ENCODE peak calls at places on chromosome 22, in five cellular contexts. One of them, this sample, is unnamed.

GRCh38 chr22:17787159-17788022 is 13.1 kb upstream of the BID start:
- DNase-seq in colonic mucosa: no peak
- DNase-seq in neural progenitor cell: no peak
- DNase-seq in fibroblast of villous mesenchyme: no peak
- DNase-seq in left ventricle myocardium inferior: no peak
- DNase-seq in this sample: no peak

GRCh38 chr22:46737105-46737975 is 712 bp downstream of the CERK start:
- DNase-seq in left ventricle myocardium inferior: peak
- DNase-seq in colonic mucosa: no peak
- DNase-seq in fibroblast of villous mesenchyme: peak
- DNase-seq in neural progenitor cell: peak
- DNase-seq in this sample: no peak

GRCh38 chr22:47080100-47080499 is 317.6 kb downstream of the TBC1D22A start:
- DNase-seq in left ventricle myocardium inferior: no peak
- DNase-seq in colonic mucosa: no peak
- DNase-seq in neural progenitor cell: no peak
- DNase-seq in fibroblast of villous mesenchyme: no peak
- DNase-seq in this sample: no peak

GRCh38 chr22:37525073-37525745 is 6.0 kb upstream of the CARD10 start:
- DNase-seq in neural progenitor cell: no peak
- DNase-seq in fibroblast of villous mesenchyme: peak
- DNase-seq in colonic mucosa: no peak
- DNase-seq in left ventricle myocardium inferior: no peak
- DNase-seq in this sample: no peak

GRCh38 chr22:35400335-35400680 is 368 bp downstream of the MCM5 start:
- DNase-seq in left ventricle myocardium inferior: no peak
- DNase-seq in neural progenitor cell: peak
- DNase-seq in colonic mucosa: no peak
- DNase-seq in fibroblast of villous mesenchyme: no peak
- DNase-seq in this sample: no peak

GRCh38 chr22:37187891-37188761 is at the start of gene C1QTNF6:
- DNase-seq in fibroblast of villous mesenchyme: peak
- DNase-seq in left ventricle myocardium inferior: peak
- DNase-seq in colonic mucosa: peak
- DNase-seq in neural progenitor cell: peak
- DNase-seq in this sample: no peak

GRCh38 chr22:27863556-27863955 is 55.5 kb downstream of the PITPNB start:
- DNase-seq in colonic mucosa: no peak
- DNase-seq in left ventricle myocardium inferior: no peak
- DNase-seq in fibroblast of villous mesenchyme: no peak
- DNase-seq in neural progenitor cell: no peak
- DNase-seq in this sample: no peak

GRCh38 chr22:50733521-50734342 is 4.3 kb upstream of the ACR start:
- DNase-seq in left ventricle myocardium inferior: peak
- DNase-seq in neural progenitor cell: peak
- DNase-seq in colonic mucosa: no peak
- DNase-seq in fibroblast of villous mesenchyme: peak
- DNase-seq in this sample: no peak

GRCh38 chr22:27952779-27953178 is 33.7 kb upstream of the PITPNB start:
- DNase-seq in colonic mucosa: no peak
- DNase-seq in left ventricle myocardium inferior: no peak
- DNase-seq in fibroblast of villous mesenchyme: peak
- DNase-seq in neural progenitor cell: no peak
- DNase-seq in this sample: no peak

GRCh38 chr22:46439111-46439510 is 98.3 kb downstream of the CELSR1 start:
- DNase-seq in left ventricle myocardium inferior: no peak
- DNase-seq in colonic mucosa: no peak
- DNase-seq in fibroblast of villous mesenchyme: no peak
- DNase-seq in neural progenitor cell: no peak
- DNase-seq in this sample: no peak

GRCh38 chr22:50621948-50622722 is 5.8 kb downstream of the ARSA start:
- DNase-seq in fibroblast of villous mesenchyme: no peak
- DNase-seq in colonic mucosa: peak
- DNase-seq in left ventricle myocardium inferior: no peak
- DNase-seq in neural progenitor cell: peak
- DNase-seq in this sample: no peak

GRCh38 chr22:38086001-38086845 is 2.2 kb upstream of the SLC16A8 start:
- DNase-seq in fibroblast of villous mesenchyme: no peak
- DNase-seq in left ventricle myocardium inferior: no peak
- DNase-seq in colonic mucosa: no peak
- DNase-seq in neural progenitor cell: no peak
- DNase-seq in this sample: no peak

GRCh38 chr22:43884600-43885318 is 7.1 kb downstream of the PNPLA5 start:
- DNase-seq in neural progenitor cell: peak
- DNase-seq in colonic mucosa: peak
- DNase-seq in left ventricle myocardium inferior: peak
- DNase-seq in fibroblast of villous mesenchyme: peak
- DNase-seq in this sample: peak

GRCh38 chr22:45314054-45314721 is 4.5 kb downstream of the FAM118A start:
- DNase-seq in neural progenitor cell: no peak
- DNase-seq in fibroblast of villous mesenchyme: peak
- DNase-seq in left ventricle myocardium inferior: no peak
- DNase-seq in colonic mucosa: peak
- DNase-seq in this sample: no peak

GRCh38 chr22:50118557-50119168 is 28.9 kb downstream of the MOV10L1 start:
- DNase-seq in neural progenitor cell: no peak
- DNase-seq in left ventricle myocardium inferior: no peak
- DNase-seq in fibroblast of villous mesenchyme: peak
- DNase-seq in colonic mucosa: no peak
- DNase-seq in this sample: peak

GRCh38 chr22:17706451-17706900 is 67.8 kb downstream of the BID start:
- DNase-seq in fibroblast of villous mesenchyme: peak
- DNase-seq in colonic mucosa: peak
- DNase-seq in neural progenitor cell: no peak
- DNase-seq in left ventricle myocardium inferior: no peak
- DNase-seq in this sample: peak

GRCh38 chr22:45268958-45269844 is 15.5 kb upstream of the UPK3A start:
- DNase-seq in fibroblast of villous mesenchyme: peak
- DNase-seq in colonic mucosa: peak
- DNase-seq in left ventricle myocardium inferior: peak
- DNase-seq in neural progenitor cell: peak
- DNase-seq in this sample: peak

GRCh38 chr22:19290400-19291217 is 910 bp downstream of the CLTCL1 start:
- DNase-seq in neural progenitor cell: no peak
- DNase-seq in colonic mucosa: no peak
- DNase-seq in fibroblast of villous mesenchyme: peak
- DNase-seq in left ventricle myocardium inferior: no peak
- DNase-seq in this sample: no peak

GRCh38 chr22:38397189-38398097 is 57.6 kb downstream of the KCNJ4 start:
- DNase-seq in fibroblast of villous mesenchyme: peak
- DNase-seq in colonic mucosa: peak
- DNase-seq in left ventricle myocardium inferior: peak
- DNase-seq in neural progenitor cell: peak
- DNase-seq in this sample: no peak

GRCh38 chr22:17785185-17786184 is 11.2 kb upstream of the BID start:
- DNase-seq in fibroblast of villous mesenchyme: no peak
- DNase-seq in left ventricle myocardium inferior: peak
- DNase-seq in neural progenitor cell: peak
- DNase-seq in colonic mucosa: peak
- DNase-seq in this sample: peak

GRCh38 chr22:19748139-19748538 is 12.4 kb upstream of the TBX1 start:
- DNase-seq in fibroblast of villous mesenchyme: no peak
- DNase-seq in left ventricle myocardium inferior: no peak
- DNase-seq in neural progenitor cell: no peak
- DNase-seq in colonic mucosa: no peak
- DNase-seq in this sample: no peak

GRCh38 chr22:27419473-27419872 is 382.1 kb downstream of the MN1 start:
- DNase-seq in colonic mucosa: no peak
- DNase-seq in left ventricle myocardium inferior: no peak
- DNase-seq in fibroblast of villous mesenchyme: no peak
- DNase-seq in neural progenitor cell: no peak
- DNase-seq in this sample: no peak

GRCh38 chr22:50705851-50706351 is 32.1 kb upstream of the ACR start:
- DNase-seq in fibroblast of villous mesenchyme: no peak
- DNase-seq in colonic mucosa: no peak
- DNase-seq in left ventricle myocardium inferior: peak
- DNase-seq in neural progenitor cell: no peak
- DNase-seq in this sample: no peak

GRCh38 chr22:40975346-40975745 is 24.2 kb downstream of the RBX1 start:
- DNase-seq in neural progenitor cell: no peak
- DNase-seq in colonic mucosa: no peak
- DNase-seq in fibroblast of villous mesenchyme: no peak
- DNase-seq in left ventricle myocardium inferior: no peak
- DNase-seq in this sample: no peak

GRCh38 chr22:23534851-23535717 is 45.0 kb downstream of the IGLL1 start:
- DNase-seq in colonic mucosa: no peak
- DNase-seq in fibroblast of villous mesenchyme: no peak
- DNase-seq in left ventricle myocardium inferior: no peak
- DNase-seq in neural progenitor cell: no peak
- DNase-seq in this sample: no peak

GRCh38 chr22:37904572-37905533 is 1.2 kb upstream of the MICALL1 start:
- DNase-seq in fibroblast of villous mesenchyme: peak
- DNase-seq in colonic mucosa: peak
- DNase-seq in neural progenitor cell: no peak
- DNase-seq in left ventricle myocardium inferior: peak
- DNase-seq in this sample: no peak

GRCh38 chr22:31337178-31337577 is 9.0 kb downstream of the PATZ1 start:
- DNase-seq in left ventricle myocardium inferior: no peak
- DNase-seq in colonic mucosa: no peak
- DNase-seq in fibroblast of villous mesenchyme: no peak
- DNase-seq in neural progenitor cell: no peak
- DNase-seq in this sample: peak

GRCh38 chr22:28438183-28438778 is 241.4 kb downstream of the TTC28 start:
- DNase-seq in colonic mucosa: no peak
- DNase-seq in neural progenitor cell: no peak
- DNase-seq in left ventricle myocardium inferior: no peak
- DNase-seq in fibroblast of villous mesenchyme: peak
- DNase-seq in this sample: no peak

GRCh38 chr22:28481725-28482124 is 197.9 kb downstream of the TTC28 start:
- DNase-seq in left ventricle myocardium inferior: no peak
- DNase-seq in neural progenitor cell: no peak
- DNase-seq in colonic mucosa: no peak
- DNase-seq in fibroblast of villous mesenchyme: no peak
- DNase-seq in this sample: no peak

GRCh38 chr22:50191041-50191740 is 5.5 kb downstream of the TRABD start:
- DNase-seq in fibroblast of villous mesenchyme: peak
- DNase-seq in colonic mucosa: peak
- DNase-seq in left ventricle myocardium inferior: no peak
- DNase-seq in neural progenitor cell: no peak
- DNase-seq in this sample: peak

GRCh38 chr22:37166675-37167066 is 17.0 kb upstream of the IL2RB start:
- DNase-seq in colonic mucosa: peak
- DNase-seq in neural progenitor cell: peak
- DNase-seq in left ventricle myocardium inferior: peak
- DNase-seq in fibroblast of villous mesenchyme: peak
- DNase-seq in this sample: peak

GRCh38 chr22:27633296-27633871 is 168.2 kb downstream of the MN1 start:
- DNase-seq in neural progenitor cell: no peak
- DNase-seq in colonic mucosa: no peak
- DNase-seq in left ventricle myocardium inferior: no peak
- DNase-seq in fibroblast of villous mesenchyme: no peak
- DNase-seq in this sample: no peak

GRCh38 chr22:33110562-33111163 is 52.5 kb upstream of the SYN3 start:
- DNase-seq in colonic mucosa: no peak
- DNase-seq in neural progenitor cell: no peak
- DNase-seq in left ventricle myocardium inferior: no peak
- DNase-seq in fibroblast of villous mesenchyme: no peak
- DNase-seq in this sample: no peak

GRCh38 chr22:44752285-44753188 is at the start of gene ARHGAP8:
- DNase-seq in fibroblast of villous mesenchyme: no peak
- DNase-seq in neural progenitor cell: peak
- DNase-seq in colonic mucosa: peak
- DNase-seq in left ventricle myocardium inferior: no peak
- DNase-seq in this sample: no peak

GRCh38 chr22:45064313-45065268 is 54.8 kb upstream of the PHF21B start:
- DNase-seq in colonic mucosa: no peak
- DNase-seq in neural progenitor cell: no peak
- DNase-seq in fibroblast of villous mesenchyme: peak
- DNase-seq in left ventricle myocardium inferior: no peak
- DNase-seq in this sample: no peak